ENCODE peak calls at places on chromosomes 7 and 10, in nine cellular contexts. I, Y, A, G, H, X, F, D and J are unnamed samples.

GRCh38 chr7:70776627-70777101 is 355.3 kb upstream of the GALNT17 start:
- DNase-seq in Y (no peak), G (no peak), I (peak; percentile 60), A (no peak), F (no peak), X (no peak), H (no peak), D (no peak), J (no peak)

GRCh38 chr10:118108194-118109026 is 61.7 kb upstream of the RAB11FIP2 start:
- DNase-seq in I (no peak), H (no peak), X (no peak), D (no peak), Y (no peak), G (no peak), A (no peak), F (peak; percentile 8), J (no peak)

GRCh38 chr10:116891208-116891607 is 41.9 kb downstream of the ENO4 start:
- DNase-seq in H (peak; percentile 20), Y (no peak), A (peak; percentile 60), X (peak; percentile 30), F (peak; percentile 10), I (no peak), G (no peak), D (no peak), J (no peak)

GRCh38 chr10:17278607-17279240 is 50.7 kb downstream of the VIM start:
- DNase-seq in X (no peak), F (no peak), Y (no peak), I (no peak), D (no peak), A (no peak), H (no peak), G (no peak), J (no peak)

GRCh38 chr7:45645141-45645969 is 71.2 kb downstream of the ADCY1 start:
- DNase-seq in G (no peak), A (peak; percentile 7), I (no peak), X (no peak), F (no peak), H (no peak), D (no peak), Y (no peak), J (no peak)

GRCh38 chr7:47852330-47853245 is 95.7 kb downstream of the PKD1L1 start:
- DNase-seq in X (no peak), A (no peak), H (no peak), I (no peak), G (no peak), D (no peak), Y (no peak), F (no peak), J (no peak)

GRCh38 chr10:98254234-98254858 is 13.6 kb downstream of the LOXL4 start:
- DNase-seq in X (no peak), D (peak; percentile 73), A (no peak), Y (no peak), H (no peak), F (no peak), G (no peak), I (no peak), J (no peak)

GRCh38 chr7:114574384-114574783 is 159.8 kb downstream of the FOXP2 start:
- DNase-seq in X (no peak), H (peak; percentile 66), A (no peak), G (no peak), D (no peak), Y (no peak), I (no peak), F (no peak), J (no peak)

DNA sequence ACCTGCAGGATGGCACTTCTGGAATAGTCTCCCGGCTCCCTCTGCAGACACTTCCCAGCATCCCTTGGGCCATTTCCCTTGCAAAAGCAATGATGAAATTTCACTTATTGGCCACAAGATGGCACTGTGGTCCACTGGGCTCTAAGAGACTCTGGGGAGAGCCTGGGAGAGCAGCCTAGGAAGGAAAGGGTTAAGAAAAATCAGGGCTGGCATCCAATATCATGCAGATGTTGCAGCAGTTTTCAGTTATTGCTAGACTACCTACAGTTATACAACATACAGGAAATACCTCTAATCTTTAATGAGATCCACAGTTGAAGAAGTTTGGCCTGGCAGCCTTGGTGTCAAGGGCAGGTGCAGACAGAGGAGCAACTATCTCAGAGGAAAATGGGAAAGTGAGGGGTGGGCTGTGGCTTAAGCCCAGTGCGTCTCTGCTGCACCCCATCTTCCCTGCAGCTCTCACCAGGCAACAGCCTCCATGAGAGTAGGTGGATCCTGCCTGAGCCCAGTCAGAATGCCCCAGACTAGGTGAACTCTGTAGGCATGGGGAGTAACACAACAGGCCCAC is 100.2 kb upstream of the PRSS58 start:
- DNase-seq in X (no peak), Y (no peak), D (no peak), H (peak; percentile 20), A (no peak), F (no peak), G (peak; percentile 47), I (no peak), J (no peak)
- TF ChIP-seq CTCF in X (peak; percentile 70), Y (no peak), D (peak; percentile 55), H (peak; percentile 50), A (peak; percentile 59), F (peak; percentile 48), G (peak; percentile 53), I (no peak), J (peak; percentile 44)

DNA sequence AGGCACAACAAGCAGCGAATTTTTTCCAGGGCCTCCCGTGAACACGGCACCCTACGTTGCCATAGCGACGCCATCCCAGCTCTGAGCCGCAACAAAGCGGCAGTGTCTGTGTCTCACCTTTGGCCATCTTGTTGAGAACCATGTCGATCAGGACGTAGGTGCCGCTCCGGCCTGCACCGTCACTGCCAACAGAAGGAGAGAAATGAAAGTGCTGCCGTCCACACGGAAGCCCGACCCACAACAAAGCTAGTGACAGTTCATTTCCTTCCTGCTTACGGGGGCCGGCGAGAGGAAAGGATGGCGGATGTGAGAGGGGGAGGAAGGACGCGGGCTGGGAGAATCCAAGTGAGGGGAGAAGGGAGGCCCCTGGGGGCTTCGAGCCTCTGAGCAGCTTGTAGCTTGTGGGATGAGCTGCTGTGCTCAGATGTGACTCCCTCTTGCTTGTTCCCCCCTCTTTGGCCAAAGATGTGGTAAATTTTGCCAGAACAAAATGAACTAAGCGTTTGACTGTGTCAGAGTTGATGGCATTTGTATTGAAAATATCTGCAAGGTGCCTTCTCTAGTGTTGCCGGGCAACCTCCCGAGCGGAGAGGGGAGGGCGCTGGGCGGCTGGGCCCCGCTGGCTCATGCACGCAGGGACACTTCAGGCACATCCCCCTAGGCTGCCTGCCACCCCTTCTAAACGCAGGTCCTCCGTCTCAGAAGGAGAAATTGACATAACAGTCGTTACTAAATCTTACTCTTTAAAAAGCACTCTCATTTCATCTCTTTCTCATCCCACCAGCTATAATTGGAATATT is 232.2 kb downstream of the DNAJB6 start:
- DNase-seq in Y (peak; percentile 90), F (peak; percentile 38), D (peak; percentile 84), G (peak; percentile 78), I (peak; percentile 53), X (peak; percentile 55), A (peak; percentile 71), H (peak; percentile 66), J (no peak)
- TF ChIP-seq POLR2A in Y (no peak), F (no peak), D (no peak), G (no peak), I (no peak), X (no peak), A (no peak), H (no peak), J (no peak)

GRCh38 chr10:2979267-2979660 is 88.1 kb upstream of the PFKP start:
- DNase-seq in H (peak; percentile 31), F (no peak), X (no peak), G (no peak), Y (no peak), A (no peak), I (no peak), D (no peak), J (peak; percentile 13)

GRCh38 chr10:2980791-2981360 is 86.5 kb upstream of the PFKP start:
- DNase-seq in G (no peak), F (no peak), A (no peak), D (no peak), X (no peak), H (no peak), Y (no peak), I (no peak), J (no peak)

GRCh38 chr10:2980116-2980515 is 87.2 kb upstream of the PFKP start:
- DNase-seq in Y (no peak), D (no peak), H (no peak), F (no peak), I (no peak), A (no peak), G (no peak), X (no peak), J (no peak)

GRCh38 chr10:2978574-2979266 is 88.6 kb upstream of the PFKP start:
- DNase-seq in X (no peak), F (no peak), H (no peak), D (no peak), A (no peak), Y (no peak), I (no peak), G (no peak), J (no peak)

DNA sequence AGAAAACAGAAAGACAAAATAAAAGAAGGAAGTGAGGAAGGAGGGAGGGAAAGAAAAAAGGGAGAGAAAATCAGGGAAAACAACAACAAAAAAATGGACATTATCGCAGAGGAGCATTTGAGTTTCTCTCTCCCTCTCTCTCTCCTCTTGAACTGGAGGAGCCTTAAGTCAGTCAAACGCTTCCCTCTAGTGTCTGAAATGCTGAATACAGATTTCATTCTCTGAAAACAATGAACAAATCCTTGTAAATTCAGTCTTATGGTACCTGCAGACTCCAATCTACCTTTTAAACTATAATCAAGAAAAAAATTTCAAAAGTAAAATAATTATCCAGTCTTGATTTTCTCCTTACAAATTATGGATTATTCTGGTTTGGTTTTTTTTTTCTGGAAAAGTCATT is 89.2 kb upstream of the PFKP start:
- DNase-seq in I (no peak), F (no peak), G (peak; percentile 56), H (no peak), A (no peak), Y (no peak), X (no peak), D (no peak), J (no peak)
- TF ChIP-seq CTCF in I (no peak), F (peak; percentile 23), G (peak; percentile 69), H (peak; percentile 70), A (peak; percentile 46), Y (no peak), X (peak; percentile 45), D (peak; percentile 22), J (peak; percentile 55)

GRCh38 chr10:110511734-110512449 is 14.2 kb downstream of the DUSP5 start:
- DNase-seq in A (no peak), F (no peak), H (no peak), I (no peak), G (peak; percentile 67), Y (no peak), D (no peak), X (no peak), J (no peak)

GRCh38 chr10:110516815-110517492 is 19.2 kb downstream of the DUSP5 start:
- DNase-seq in D (no peak), Y (no peak), X (no peak), I (no peak), F (no peak), G (no peak), A (no peak), H (no peak), J (no peak)

GRCh38 chr10:110513949-110514348 is 16.2 kb downstream of the DUSP5 start:
- DNase-seq in G (no peak), X (no peak), Y (no peak), F (no peak), A (no peak), D (no peak), I (no peak), H (no peak), J (no peak)

GRCh38 chr10:110512461-110513187 is 14.9 kb downstream of the DUSP5 start:
- DNase-seq in X (no peak), I (no peak), A (no peak), D (no peak), Y (no peak), F (no peak), H (no peak), G (no peak), J (no peak)

DNA sequence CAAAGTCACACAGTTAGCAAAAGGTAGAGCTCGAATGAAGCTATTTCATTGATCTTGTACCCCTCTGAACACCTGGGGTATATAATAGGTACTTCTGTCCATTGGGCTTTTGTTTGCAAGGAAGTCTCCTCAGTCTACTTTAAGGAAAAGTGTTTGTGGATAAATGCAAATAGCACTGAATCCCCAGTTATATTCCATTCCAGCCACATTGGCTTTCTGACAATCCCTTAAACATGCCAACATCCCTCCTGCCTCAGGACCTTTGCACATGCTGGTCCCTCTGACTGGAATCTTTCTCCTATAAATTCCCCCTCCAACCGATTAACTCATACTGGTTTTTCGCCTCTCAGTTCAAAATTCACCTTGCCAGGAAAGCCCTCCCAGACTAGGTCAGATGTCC is 17.1 kb downstream of the DUSP5 start:
- DNase-seq in I (no peak), H (no peak), D (no peak), F (no peak), X (no peak), Y (no peak), A (no peak), G (no peak), J (no peak)
- TF ChIP-seq POLR2A in I (no peak), H (no peak), D (no peak), F (no peak), X (no peak), Y (no peak), A (no peak), G (no peak), J (no peak)